ENCODE peak calls at places on chromosomes 6 and 20, in seven cellular contexts. One of them, this sample, is unnamed.

GRCh38 chr6:53168516-53169257 is 20.0 kb upstream of the GCM1 start:
- DNase-seq in endodermal cell: no peak
- DNase-seq in kidney: no peak
- DNase-seq in HCT116: no peak
- DNase-seq in PC-3: peak
- DNase-seq in H1: no peak
- DNase-seq in SK-N-SH: no peak
- DNase-seq in this sample: no peak

GRCh38 chr6:85678000-85678601 is 35.4 kb upstream of the SYNCRIP start:
- DNase-seq in endodermal cell: no peak
- DNase-seq in kidney: no peak
- DNase-seq in HCT116: no peak
- DNase-seq in PC-3: peak
- DNase-seq in H1: no peak
- DNase-seq in SK-N-SH: no peak
- DNase-seq in this sample: no peak

GRCh38 chr20:59047938-59048680 is 5.5 kb upstream of the PRELID3B start:
- DNase-seq in endodermal cell: no peak
- DNase-seq in kidney: no peak
- DNase-seq in HCT116: no peak
- DNase-seq in PC-3: peak
- DNase-seq in H1: no peak
- DNase-seq in SK-N-SH: no peak
- DNase-seq in this sample: no peak

GRCh38 chr20:56422131-56422823 is 10.2 kb downstream of the CASS4 start:
- DNase-seq in endodermal cell: no peak
- DNase-seq in kidney: no peak
- DNase-seq in HCT116: peak
- DNase-seq in PC-3: peak
- DNase-seq in H1: no peak
- DNase-seq in SK-N-SH: no peak
- DNase-seq in this sample: no peak

GRCh38 chr6:117264487-117265424 is 602 bp upstream of the VGLL2 start:
- DNase-seq in endodermal cell: peak
- DNase-seq in kidney: no peak
- DNase-seq in HCT116: no peak
- DNase-seq in PC-3: no peak
- DNase-seq in H1: no peak
- DNase-seq in SK-N-SH: peak
- DNase-seq in this sample: no peak

GRCh38 chr6:160952633-160953281 is 38.8 kb upstream of the MAP3K4 start:
- DNase-seq in endodermal cell: no peak
- DNase-seq in kidney: no peak
- DNase-seq in HCT116: no peak
- DNase-seq in PC-3: no peak
- DNase-seq in H1: no peak
- DNase-seq in SK-N-SH: no peak
- DNase-seq in this sample: no peak

GRCh38 chr6:34246563-34247391 is 2.0 kb downstream of the SMIM29 start:
- DNase-seq in endodermal cell: peak
- DNase-seq in kidney: peak
- DNase-seq in HCT116: no peak
- DNase-seq in PC-3: peak
- DNase-seq in H1: no peak
- DNase-seq in SK-N-SH: peak
- DNase-seq in this sample: peak

GRCh38 chr20:53984354-53984753 is 86.0 kb downstream of the BCAS1 start:
- DNase-seq in endodermal cell: no peak
- DNase-seq in kidney: no peak
- DNase-seq in HCT116: no peak
- DNase-seq in PC-3: no peak
- DNase-seq in H1: no peak
- DNase-seq in SK-N-SH: no peak
- DNase-seq in this sample: no peak

GRCh38 chr6:105680131-105680530 is 277.2 kb upstream of the PREP start:
- DNase-seq in endodermal cell: no peak
- DNase-seq in kidney: no peak
- DNase-seq in HCT116: no peak
- DNase-seq in PC-3: peak
- DNase-seq in H1: no peak
- DNase-seq in SK-N-SH: no peak
- DNase-seq in this sample: no peak

GRCh38 chr6:106197441-106197840 is 111.3 kb downstream of the PRDM1 start:
- DNase-seq in endodermal cell: no peak
- DNase-seq in kidney: no peak
- DNase-seq in HCT116: no peak
- DNase-seq in PC-3: no peak
- DNase-seq in H1: no peak
- DNase-seq in SK-N-SH: no peak
- DNase-seq in this sample: peak

GRCh38 chr20:50567860-50568548 is 57.8 kb downstream of the PTPN1 start:
- DNase-seq in endodermal cell: no peak
- DNase-seq in kidney: no peak
- DNase-seq in HCT116: no peak
- DNase-seq in PC-3: no peak
- DNase-seq in H1: no peak
- DNase-seq in SK-N-SH: no peak
- DNase-seq in this sample: no peak

GRCh38 chr6:37938909-37939308 is 119.4 kb downstream of the ZFAND3 start:
- DNase-seq in endodermal cell: no peak
- DNase-seq in kidney: no peak
- DNase-seq in HCT116: no peak
- DNase-seq in PC-3: no peak
- DNase-seq in H1: no peak
- DNase-seq in SK-N-SH: no peak
- DNase-seq in this sample: no peak

GRCh38 chr6:142773859-142774258 is 171.1 kb downstream of the HIVEP2 start:
- DNase-seq in endodermal cell: no peak
- DNase-seq in kidney: no peak
- DNase-seq in HCT116: no peak
- DNase-seq in PC-3: no peak
- DNase-seq in H1: no peak
- DNase-seq in SK-N-SH: no peak
- DNase-seq in this sample: peak

GRCh38 chr6:24692851-24693592 is 25.9 kb downstream of the C6orf62 start:
- DNase-seq in endodermal cell: no peak
- DNase-seq in kidney: no peak
- DNase-seq in HCT116: no peak
- DNase-seq in PC-3: no peak
- DNase-seq in H1: no peak
- DNase-seq in SK-N-SH: no peak
- DNase-seq in this sample: no peak

GRCh38 chr6:134031696-134032255 is 20.6 kb downstream of the SLC2A12 start:
- DNase-seq in endodermal cell: no peak
- DNase-seq in kidney: no peak
- DNase-seq in HCT116: no peak
- DNase-seq in PC-3: peak
- DNase-seq in H1: no peak
- DNase-seq in SK-N-SH: no peak
- DNase-seq in this sample: no peak

GRCh38 chr20:49675368-49676151 is 38.1 kb downstream of the B4GALT5 start:
- DNase-seq in endodermal cell: no peak
- DNase-seq in kidney: no peak
- DNase-seq in HCT116: no peak
- DNase-seq in PC-3: peak
- DNase-seq in H1: no peak
- DNase-seq in SK-N-SH: no peak
- DNase-seq in this sample: no peak

GRCh38 chr6:144064402-144064830 is 31.0 kb downstream of the SF3B5 start:
- DNase-seq in endodermal cell: no peak
- DNase-seq in kidney: peak
- DNase-seq in HCT116: no peak
- DNase-seq in PC-3: no peak
- DNase-seq in H1: no peak
- DNase-seq in SK-N-SH: no peak
- DNase-seq in this sample: no peak

GRCh38 chr20:845226-845868 is 11.8 kb downstream of the FAM110A start:
- DNase-seq in endodermal cell: peak
- DNase-seq in kidney: peak
- DNase-seq in HCT116: no peak
- DNase-seq in PC-3: no peak
- DNase-seq in H1: no peak
- DNase-seq in SK-N-SH: no peak
- DNase-seq in this sample: no peak

GRCh38 chr6:113901482-113901881 is 44.3 kb downstream of the MARCKS start:
- DNase-seq in endodermal cell: no peak
- DNase-seq in kidney: no peak
- DNase-seq in HCT116: no peak
- DNase-seq in PC-3: no peak
- DNase-seq in H1: no peak
- DNase-seq in SK-N-SH: no peak
- DNase-seq in this sample: no peak

GRCh38 chr20:1509237-1509636 is 18.0 kb upstream of the SIRPB2 start:
- DNase-seq in endodermal cell: peak
- DNase-seq in kidney: no peak
- DNase-seq in HCT116: peak
- DNase-seq in PC-3: peak
- DNase-seq in H1: no peak
- DNase-seq in SK-N-SH: peak
- DNase-seq in this sample: no peak

DNA sequence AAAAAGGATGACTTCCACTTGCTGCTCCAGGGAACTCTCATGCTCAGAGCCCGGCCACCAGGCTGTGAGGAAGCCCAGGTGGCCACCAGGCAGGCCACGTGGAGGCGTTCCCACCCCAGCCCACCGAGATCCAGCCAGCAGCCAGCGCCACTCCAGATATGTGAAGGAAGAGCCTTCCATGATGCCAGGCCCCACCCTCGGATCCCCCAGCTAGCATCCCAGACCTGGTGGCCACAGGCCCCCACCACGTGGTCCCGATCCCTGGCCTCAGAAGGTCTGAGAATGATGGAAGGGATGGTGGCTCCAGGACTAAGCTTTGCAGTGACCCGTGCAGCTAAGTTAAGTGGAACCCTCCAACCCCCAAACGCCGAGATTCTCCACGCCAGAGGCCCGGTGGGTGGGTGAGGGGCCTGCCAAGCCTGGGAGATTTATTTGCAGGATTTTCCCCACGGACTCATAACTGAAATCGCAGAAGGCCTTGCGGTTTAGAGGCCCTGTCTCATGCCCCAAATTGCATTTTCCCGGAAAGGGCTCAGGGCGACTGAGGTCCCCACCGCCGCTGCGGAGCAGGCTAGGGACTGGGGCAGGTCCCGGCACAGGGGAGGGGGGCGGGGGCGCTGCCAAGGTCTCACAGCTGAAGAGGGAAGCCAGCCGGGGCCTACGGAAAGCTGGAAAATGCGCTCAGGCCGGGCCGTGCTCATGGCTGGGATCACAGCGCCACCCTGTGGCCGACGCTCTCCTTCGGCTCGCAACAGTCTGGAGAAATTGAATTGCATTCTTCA is 31.1 kb upstream of the CST7 start:
- DNase-seq in endodermal cell: peak
- DNase-seq in kidney: peak
- DNase-seq in HCT116: peak
- DNase-seq in PC-3: peak
- DNase-seq in H1: peak
- DNase-seq in SK-N-SH: peak
- DNase-seq in this sample: peak
- H3K9ac ChIP-seq in endodermal cell: no peak
- H3K9ac ChIP-seq in kidney: no peak
- H3K9ac ChIP-seq in HCT116: no peak
- H3K9ac ChIP-seq in PC-3: no peak
- H3K9ac ChIP-seq in H1: no peak
- H3K9ac ChIP-seq in SK-N-SH: no peak
- H3K9ac ChIP-seq in this sample: no peak

GRCh38 chr6:168959696-168960095 is 293.9 kb downstream of the THBS2 start:
- DNase-seq in endodermal cell: no peak
- DNase-seq in kidney: no peak
- DNase-seq in HCT116: no peak
- DNase-seq in PC-3: no peak
- DNase-seq in H1: no peak
- DNase-seq in SK-N-SH: no peak
- DNase-seq in this sample: no peak

GRCh38 chr6:168956141-168956838 is 297.4 kb downstream of the THBS2 start:
- DNase-seq in endodermal cell: no peak
- DNase-seq in kidney: no peak
- DNase-seq in HCT116: no peak
- DNase-seq in PC-3: no peak
- DNase-seq in H1: no peak
- DNase-seq in SK-N-SH: no peak
- DNase-seq in this sample: no peak

GRCh38 chr6:168960557-168960956 is 293.1 kb downstream of the THBS2 start:
- DNase-seq in endodermal cell: no peak
- DNase-seq in kidney: no peak
- DNase-seq in HCT116: no peak
- DNase-seq in PC-3: no peak
- DNase-seq in H1: no peak
- DNase-seq in SK-N-SH: no peak
- DNase-seq in this sample: no peak

GRCh38 chr6:168953461-168953860 is 300.2 kb downstream of the THBS2 start:
- DNase-seq in endodermal cell: no peak
- DNase-seq in kidney: no peak
- DNase-seq in HCT116: no peak
- DNase-seq in PC-3: no peak
- DNase-seq in H1: no peak
- DNase-seq in SK-N-SH: no peak
- DNase-seq in this sample: no peak

GRCh38 chr6:168956884-168957730 is 296.5 kb downstream of the THBS2 start:
- DNase-seq in endodermal cell: peak
- DNase-seq in kidney: peak
- DNase-seq in HCT116: peak
- DNase-seq in PC-3: peak
- DNase-seq in H1: peak
- DNase-seq in SK-N-SH: peak
- DNase-seq in this sample: peak
- H3K9ac ChIP-seq in endodermal cell: no peak
- H3K9ac ChIP-seq in kidney: no peak
- H3K9ac ChIP-seq in HCT116: no peak
- H3K9ac ChIP-seq in PC-3: no peak
- H3K9ac ChIP-seq in H1: no peak
- H3K9ac ChIP-seq in SK-N-SH: no peak
- H3K9ac ChIP-seq in this sample: no peak

GRCh38 chr6:109653264-109653663 is 37.7 kb downstream of the AK9 start:
- DNase-seq in endodermal cell: no peak
- DNase-seq in kidney: no peak
- DNase-seq in HCT116: no peak
- DNase-seq in PC-3: no peak
- DNase-seq in H1: no peak
- DNase-seq in SK-N-SH: no peak
- DNase-seq in this sample: no peak
- H3K9ac ChIP-seq in endodermal cell: no peak
- H3K9ac ChIP-seq in kidney: no peak
- H3K9ac ChIP-seq in HCT116: no peak
- H3K9ac ChIP-seq in PC-3: no peak
- H3K9ac ChIP-seq in H1: no peak
- H3K9ac ChIP-seq in SK-N-SH: no peak
- H3K9ac ChIP-seq in this sample: no peak

GRCh38 chr6:41228088-41228487 is at the start of gene TREML4:
- DNase-seq in endodermal cell: no peak
- DNase-seq in kidney: no peak
- DNase-seq in HCT116: no peak
- DNase-seq in PC-3: no peak
- DNase-seq in H1: no peak
- DNase-seq in SK-N-SH: no peak
- DNase-seq in this sample: no peak
- H3K9ac ChIP-seq in endodermal cell: no peak
- H3K9ac ChIP-seq in kidney: no peak
- H3K9ac ChIP-seq in HCT116: no peak
- H3K9ac ChIP-seq in PC-3: no peak
- H3K9ac ChIP-seq in H1: no peak
- H3K9ac ChIP-seq in SK-N-SH: no peak
- H3K9ac ChIP-seq in this sample: no peak

This sample was measured in DND-41.